ENCODE peak calls at places on chromosomes 16 and 17, in seven cellular contexts. V, J, O, R, F, A and W are unnamed samples.

GRCh38 chr16:71421911-71422310 is 19.9 kb downstream of the TLE7 start:
- DNase-seq in V (peak), F (peak), A (peak), R (no peak), J (peak), O (no peak), W (peak)

GRCh38 chr17:6420173-6420641 is 14.7 kb downstream of the AIPL1 start:
- DNase-seq in F (no peak), R (no peak), V (peak), O (no peak), J (no peak), A (peak), W (peak)

GRCh38 chr16:85156869-85157268 is 44.6 kb upstream of the CIBAR2 start:
- DNase-seq in A (no peak), J (no peak), F (no peak), V (no peak), O (no peak), R (no peak), W (no peak)

GRCh38 chr16:59370717-59371116 is 636.6 kb upstream of the GOT2 start:
- DNase-seq in J (no peak), V (no peak), R (no peak), F (no peak), A (no peak), O (no peak), W (no peak)

GRCh38 chr17:80758793-80759673 is 214.4 kb downstream of the RPTOR start:
- DNase-seq in A (no peak), O (no peak), V (no peak), F (peak), R (no peak), J (no peak), W (no peak)

GRCh38 chr16:21663889-21664647 is at the start of gene OTOA:
- DNase-seq in A (no peak), V (no peak), F (no peak), O (no peak), J (peak), R (no peak), W (no peak)

GRCh38 chr17:76865174-76865573 is 3.0 kb upstream of the MGAT5B start:
- DNase-seq in R (no peak), O (no peak), F (no peak), J (no peak), V (no peak), A (no peak), W (no peak)

GRCh38 chr17:80104321-80104955 is 3.1 kb downstream of the GAA start:
- DNase-seq in R (no peak), J (no peak), A (no peak), O (no peak), F (peak), V (no peak), W (no peak)

GRCh38 chr17:37493249-37494027 is 3.7 kb downstream of the DUSP14 start:
- DNase-seq in A (no peak), J (no peak), R (no peak), O (no peak), F (peak), V (no peak), W (no peak)

GRCh38 chr17:58254803-58255202 is 16.4 kb downstream of the LPO start:
- DNase-seq in J (no peak), R (no peak), F (no peak), A (no peak), V (no peak), O (peak), W (no peak)

GRCh38 chr16:4021070-4021779 is 95.0 kb downstream of the ADCY9 start:
- DNase-seq in V (peak), J (no peak), F (no peak), A (no peak), R (peak), O (no peak), W (no peak)

GRCh38 chr17:32494621-32495346 is 8.0 kb downstream of the CDK5R1 start:
- DNase-seq in A (no peak), J (no peak), F (no peak), R (no peak), V (no peak), O (no peak), W (no peak)

GRCh38 chr17:62920300-62920699 is 45.7 kb upstream of the TANC2 start:
- DNase-seq in V (no peak), A (no peak), O (no peak), J (no peak), R (no peak), F (no peak), W (no peak)

GRCh38 chr16:70659546-70659945 is 13.2 kb downstream of the IL34 start:
- DNase-seq in J (no peak), F (no peak), V (no peak), O (no peak), R (no peak), A (no peak), W (no peak)

GRCh38 chr17:79145548-79145947 is 70.9 kb downstream of the ENGASE start:
- DNase-seq in A (no peak), V (no peak), O (no peak), F (no peak), R (no peak), J (no peak), W (no peak)

GRCh38 chr16:473046-474043 is 47.9 kb downstream of the RAB11FIP3 start:
- DNase-seq in O (no peak), F (no peak), A (no peak), R (no peak), V (no peak), J (no peak), W (no peak)

GRCh38 chr16:49720225-49720624 is 135.7 kb downstream of the ZNF423 start:
- DNase-seq in J (no peak), A (no peak), F (no peak), V (no peak), R (no peak), O (no peak), W (no peak)

GRCh38 chr16:6144441-6144840 is 1046.8 kb upstream of the EEF2KMT start:
- DNase-seq in A (no peak), V (no peak), O (no peak), J (no peak), R (no peak), F (no peak), W (no peak)

GRCh38 chr17:21280081-21280518 is 4.4 kb upstream of the MAP2K3 start:
- DNase-seq in A (peak), V (peak), O (peak), F (peak), J (peak), R (peak), W (peak)

GRCh38 chr17:64148017-64148631 is 18.2 kb upstream of the ERN1 start:
- DNase-seq in A (no peak), J (no peak), R (no peak), V (peak), F (peak), O (no peak), W (peak)

GRCh38 chr17:57266842-57267241 is 10.5 kb downstream of the MSI2 start:
- DNase-seq in O (no peak), R (no peak), J (no peak), A (no peak), F (no peak), V (no peak), W (no peak)

GRCh38 chr17:40453881-40454630 is 10.8 kb downstream of the IGFBP4 start:
- DNase-seq in V (no peak), F (no peak), J (no peak), R (no peak), O (no peak), A (no peak), W (no peak)

GRCh38 chr17:4068918-4069317 is 73.9 kb downstream of the ZZEF1 start:
- DNase-seq in V (no peak), R (no peak), A (no peak), J (no peak), O (no peak), F (no peak), W (no peak)

GRCh38 chr16:30761427-30761927 is 385 bp downstream of the CFAP119 start:
- DNase-seq in O (no peak), J (peak), R (no peak), V (no peak), A (peak), F (peak), W (peak)

GRCh38 chr17:36598951-36599401 is 2.4 kb upstream of the MRM1 start:
- DNase-seq in R (no peak), O (no peak), V (no peak), J (no peak), A (no peak), F (no peak), W (no peak)

GRCh38 chr17:7889166-7889584 is 586 bp downstream of the CHD3 start:
- DNase-seq in R (peak), V (peak), O (peak), F (peak), J (no peak), A (peak), W (peak)

GRCh38 chr17:38743556-38744171 is 4.5 kb downstream of the PCGF2 start:
- DNase-seq in R (no peak), O (no peak), V (no peak), J (no peak), A (no peak), F (no peak), W (no peak)

GRCh38 chr16:380837-381787 is 666 bp downstream of the PGAP6 start:
- DNase-seq in R (no peak), V (no peak), J (no peak), F (no peak), A (no peak), O (peak), W (peak)

GRCh38 chr17:71726320-71726719 is 394.5 kb upstream of the SOX9 start:
- DNase-seq in J (no peak), R (no peak), A (no peak), F (no peak), V (no peak), O (no peak), W (no peak)

GRCh38 chr17:78680436-78680835 is 101.6 kb downstream of the CYTH1 start:
- DNase-seq in F (peak), R (no peak), V (no peak), O (no peak), A (no peak), J (no peak), W (no peak)

GRCh38 chr16:10833271-10833670 is 14.7 kb upstream of the TVP23A start:
- DNase-seq in A (no peak), V (no peak), O (no peak), J (no peak), F (no peak), R (no peak), W (peak)

GRCh38 chr17:55664287-55664686 is 58.4 kb downstream of the TMEM100 start:
- DNase-seq in F (no peak), O (no peak), R (no peak), J (peak), A (no peak), V (no peak), W (peak)

GRCh38 chr16:20348365-20349185 is 3.9 kb downstream of the UMOD start:
- DNase-seq in V (no peak), F (no peak), J (no peak), R (no peak), O (peak), A (no peak), W (no peak)
- TF ChIP-seq CTCF in V (no peak), F (no peak), J (no peak), R (no peak), O (no peak), A (no peak), W (no peak)

GRCh38 chr17:1122681-1123396 is 56.9 kb downstream of the ABR start:
- DNase-seq in V (peak), R (peak), J (peak), F (peak), O (no peak), A (peak), W (peak)
- TF ChIP-seq CTCF in V (peak), R (peak), J (peak), F (peak), O (peak), A (peak), W (peak)

DNA sequence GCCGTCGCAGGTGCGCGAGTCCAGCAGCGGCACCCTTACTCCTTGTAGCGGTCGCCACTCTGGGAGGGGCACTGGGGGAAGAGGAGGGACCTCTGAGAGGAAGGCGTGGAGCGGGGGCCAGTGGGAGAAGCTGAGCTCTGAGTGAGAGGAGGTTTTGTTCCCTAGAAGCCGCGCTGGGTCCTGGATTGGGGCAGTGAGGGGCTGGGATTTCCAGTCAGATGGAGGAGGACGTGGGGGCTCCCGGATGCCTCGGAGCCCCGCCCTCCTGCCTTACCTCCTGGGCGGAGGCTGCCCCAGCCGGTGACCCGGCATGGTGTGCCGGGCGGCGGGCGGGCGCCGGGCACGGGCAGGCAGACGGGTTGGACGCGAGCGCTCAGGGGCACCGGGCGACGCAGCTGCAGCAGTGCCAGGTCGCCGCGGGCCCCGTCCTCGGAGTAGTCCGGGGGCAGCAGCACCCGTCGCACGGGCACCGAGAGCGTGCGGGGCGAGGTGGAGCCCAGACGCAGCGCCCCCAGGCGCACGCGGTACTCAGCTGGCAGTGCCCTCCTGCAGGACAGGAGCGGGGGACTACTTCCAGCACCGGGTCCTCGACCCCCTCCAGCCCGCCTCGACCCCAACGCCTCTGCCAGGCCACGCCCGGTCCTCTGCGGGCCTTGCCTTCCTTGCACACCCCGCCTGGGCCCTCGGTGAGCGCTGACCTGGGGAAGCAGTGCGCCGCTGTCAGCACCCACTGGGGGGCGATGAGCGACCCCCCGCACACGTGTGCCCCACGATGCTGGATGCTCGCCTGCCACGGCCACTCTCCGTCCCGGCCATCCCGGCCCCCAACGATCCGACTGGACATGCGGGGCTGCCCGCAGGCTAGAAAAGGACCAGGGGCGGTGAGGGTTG is 2.0 kb downstream of the PRSS33 start:
- DNase-seq in A (no peak), O (no peak), J (no peak), V (no peak), F (no peak), R (no peak), W (no peak)
- TF ChIP-seq CTCF in A (no peak), O (no peak), J (no peak), V (no peak), F (peak), R (no peak), W (no peak)

DNA sequence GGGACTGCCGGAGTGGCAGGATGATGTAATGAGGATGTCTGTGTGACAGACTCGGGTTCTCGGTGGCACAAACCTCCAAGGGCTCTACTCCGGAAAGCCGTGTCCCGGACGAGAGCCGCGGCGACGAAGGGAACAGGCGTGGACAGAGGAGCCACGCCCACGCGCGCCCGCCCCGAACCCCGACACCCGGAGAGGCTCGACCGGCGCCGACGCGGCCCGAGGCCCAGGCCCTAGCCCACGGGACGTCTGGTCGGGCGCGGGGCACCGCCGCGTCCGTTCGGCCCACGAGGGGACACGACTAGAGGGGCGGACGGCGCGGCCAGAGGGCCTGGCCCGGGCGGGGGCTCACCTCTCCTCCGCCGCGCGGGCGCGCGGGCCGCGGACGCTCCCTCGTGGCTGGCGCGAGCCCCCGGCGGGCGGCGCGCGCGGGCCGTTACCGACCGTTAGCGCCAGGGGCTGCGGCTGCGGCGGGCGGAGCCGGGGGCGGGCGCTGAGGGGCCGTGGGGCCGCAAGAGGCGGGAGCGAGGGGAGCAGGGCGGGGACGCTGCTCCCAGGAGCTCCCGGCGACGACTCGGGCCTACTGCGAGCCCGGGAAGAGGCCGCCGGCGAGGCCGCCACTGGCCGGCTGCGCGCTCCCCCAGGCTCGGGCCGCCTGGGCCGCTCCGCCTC is 2.1 kb upstream of the IRX5 start:
- DNase-seq in F (no peak), V (peak), A (peak), O (no peak), R (no peak), J (peak), W (peak)
- TF ChIP-seq CTCF in F (no peak), V (no peak), A (no peak), O (no peak), R (no peak), J (no peak), W (no peak)

DNA sequence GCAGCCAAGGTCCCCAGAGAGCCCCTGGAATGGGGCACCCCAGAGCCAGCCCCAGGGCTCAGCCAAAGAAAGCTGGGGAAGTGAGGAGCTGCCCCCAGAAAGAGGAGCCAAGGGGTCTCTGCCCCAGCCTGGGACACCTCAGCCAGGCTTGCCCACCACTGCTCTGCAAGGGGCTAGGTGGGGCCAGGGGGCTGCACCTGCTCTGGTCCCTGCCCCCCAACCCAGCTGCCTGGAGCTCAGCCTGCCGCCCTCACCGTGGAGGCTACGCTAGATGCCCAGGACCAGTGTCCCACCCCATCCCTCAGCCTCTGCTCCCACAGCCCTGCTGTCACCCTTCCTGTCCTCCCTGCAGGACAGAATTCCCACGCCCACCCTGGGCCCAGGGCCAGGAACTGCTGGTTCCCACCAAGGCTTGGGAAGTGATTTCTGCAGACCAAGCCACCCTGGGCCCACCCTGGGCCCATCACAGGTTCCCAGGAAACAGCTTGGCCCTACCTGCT is 28.1 kb upstream of the KRT17 start:
- DNase-seq in V (no peak), R (no peak), O (no peak), F (no peak), J (no peak), A (no peak), W (no peak)
- TF ChIP-seq CTCF in V (no peak), R (no peak), O (no peak), F (no peak), J (no peak), A (no peak), W (no peak)